ENCODE peak calls at places on chromosomes 1 and 21, in six cellular contexts. O, D, K, T, E and N are unnamed samples.

GRCh38 chr21:31693222-31693621 is 33.7 kb downstream of the SOD1 start:
- DNase-seq in T (no peak), E (no peak), D (no peak), K (no peak), O (no peak), N (no peak)

GRCh38 chr1:59687081-59687480 is 127.7 kb upstream of the HOOK1 start:
- DNase-seq in K (no peak), E (peak), T (no peak), D (no peak), O (no peak), N (no peak)

GRCh38 chr1:237146247-237146646 is 104.3 kb downstream of the RYR2 start:
- DNase-seq in K (no peak), T (no peak), D (no peak), O (peak), E (no peak), N (no peak)

GRCh38 chr1:6178751-6179563 is 1.2 kb downstream of the CHD5 start:
- DNase-seq in K (no peak), O (no peak), D (no peak), E (no peak), T (peak), N (no peak)

GRCh38 chr1:156126043-156126700 is 11.7 kb downstream of the LMNA start:
- DNase-seq in O (peak), K (peak), E (peak), T (peak), D (peak), N (peak)

GRCh38 chr1:111934346-111934745 is 55.1 kb downstream of the KCND3 start:
- DNase-seq in T (no peak), O (no peak), D (no peak), K (no peak), E (no peak), N (no peak)

GRCh38 chr1:201769966-201770365 is 59.0 kb upstream of the IPO9 start:
- DNase-seq in O (no peak), T (peak), E (no peak), D (no peak), K (no peak), N (no peak)

GRCh38 chr1:25800538-25801377 is 765 bp downstream of the SELENON start:
- DNase-seq in D (no peak), O (peak), E (no peak), K (no peak), T (peak), N (no peak)

GRCh38 chr1:82401116-82401515 is 600.4 kb downstream of the ADGRL2 start:
- DNase-seq in O (no peak), D (no peak), E (no peak), K (no peak), T (no peak), N (no peak)